ENCODE peak calls at places on chromosomes 7 and 10, in nine cellular contexts. Y is uterus; K is tibial artery; Q is stomach; J is AG09319; E is fibroblast of mammary gland; B is CD8-positive, alpha-beta T cell; X is fibroblast of the aortic adventitia; M is AG09309. O is an unnamed sample.

GRCh38 chr7:52659178-52659577 is 376.3 kb upstream of the POM121L12 start:
- DNase-seq in Y (no peak), K (no peak), Q (no peak), J (no peak), E (no peak), B (no peak), X (no peak), M (no peak), O (no peak)

GRCh38 chr10:125064681-125065492 is 95.5 kb downstream of the CTBP2 start:
- DNase-seq in Y (no peak), K (no peak), Q (no peak), J (no peak), E (peak), B (peak), X (peak), M (peak), O (peak)

GRCh38 chr10:88165849-88166271 is 302.4 kb downstream of the PTEN start:
- DNase-seq in Y (no peak), K (no peak), Q (no peak), J (peak), E (peak), B (no peak), X (peak), M (peak), O (peak)

GRCh38 chr10:47248436-47249090 is 51.4 kb upstream of the GDF10 start:
- DNase-seq in Y (no peak), K (no peak), Q (no peak), J (no peak), E (no peak), B (no peak), X (no peak), M (no peak), O (no peak)

GRCh38 chr7:66454600-66455225 is 174.0 kb upstream of the KCTD7 start:
- DNase-seq in Y (no peak), K (no peak), Q (no peak), J (no peak), E (no peak), B (no peak), X (no peak), M (no peak), O (no peak)

GRCh38 chr10:23381298-23381697 is 36.7 kb upstream of the C10orf67 start:
- DNase-seq in Y (no peak), K (no peak), Q (no peak), J (no peak), E (no peak), B (no peak), X (no peak), M (no peak), O (no peak)

GRCh38 chr7:108263364-108263951 is 133.3 kb upstream of the LAMB4 start:
- DNase-seq in Y (no peak), K (no peak), Q (no peak), J (no peak), E (no peak), B (no peak), X (no peak), M (no peak), O (no peak)

GRCh38 chr10:100340948-100341847 is 5.8 kb upstream of the SCD start:
- DNase-seq in Y (no peak), K (peak), Q (no peak), J (no peak), E (peak), B (no peak), X (peak), M (no peak), O (no peak)

GRCh38 chr7:49060743-49061142 is 136.4 kb downstream of the CDC14C start:
- DNase-seq in Y (no peak), K (no peak), Q (no peak), J (no peak), E (no peak), B (no peak), X (no peak), M (no peak), O (no peak)

GRCh38 chr10:124210263-124210662 is 116.9 kb upstream of the CHST15 start:
- DNase-seq in Y (no peak), K (no peak), Q (no peak), J (no peak), E (no peak), B (no peak), X (no peak), M (no peak), O (no peak)

GRCh38 chr10:8283986-8284385 is 229.5 kb downstream of the GATA3 start:
- DNase-seq in Y (no peak), K (no peak), Q (no peak), J (no peak), E (no peak), B (no peak), X (peak), M (peak), O (no peak)

GRCh38 chr10:63976538-63976937 is 455.3 kb downstream of the REEP3 start:
- DNase-seq in Y (no peak), K (no peak), Q (peak), J (no peak), E (peak), B (no peak), X (peak), M (no peak), O (no peak)

GRCh38 chr10:20552382-20552781 is 344.7 kb downstream of the NEBL start:
- DNase-seq in Y (no peak), K (no peak), Q (no peak), J (no peak), E (peak), B (no peak), X (no peak), M (no peak), O (no peak)

GRCh38 chr7:112495820-112496462 is 15.2 kb downstream of the LSMEM1 start:
- DNase-seq in Y (peak), K (no peak), Q (peak), J (no peak), E (peak), B (no peak), X (peak), M (peak), O (peak)

GRCh38 chr10:96587255-96588059 is 645 bp upstream of the TM9SF3 start:
- DNase-seq in Y (peak), K (peak), Q (peak), J (peak), E (peak), B (no peak), X (peak), M (peak), O (peak)

GRCh38 chr7:158827411-158828342 is 1.6 kb downstream of the ESYT2 start:
- DNase-seq in Y (no peak), K (no peak), Q (no peak), J (no peak), E (peak), B (no peak), X (peak), M (no peak), O (peak)

GRCh38 chr10:23294638-23295247 is 49.9 kb downstream of the C10orf67 start:
- DNase-seq in Y (no peak), K (no peak), Q (no peak), J (no peak), E (peak), B (no peak), X (peak), M (no peak), O (peak)

GRCh38 chr10:30736685-30737232 is 107.2 kb upstream of the LYZL2 start:
- DNase-seq in Y (peak), K (peak), Q (peak), J (peak), E (peak), B (no peak), X (peak), M (peak), O (peak)

GRCh38 chr7:111029574-111030357 is 61.2 kb upstream of the LRRN3 start:
- DNase-seq in Y (no peak), K (no peak), Q (no peak), J (no peak), E (peak), B (no peak), X (peak), M (no peak), O (peak)

GRCh38 chr10:86019141-86019540 is 347.5 kb downstream of the GRID1 start:
- DNase-seq in Y (no peak), K (no peak), Q (no peak), J (no peak), E (no peak), B (no peak), X (no peak), M (no peak), O (no peak)

GRCh38 chr7:91603707-91604106 is 276.8 kb downstream of the MTERF1 start:
- DNase-seq in Y (no peak), K (no peak), Q (no peak), J (no peak), E (no peak), B (no peak), X (no peak), M (no peak), O (no peak)

GRCh38 chr7:113797420-113797995 is 121.3 kb downstream of the PPP1R3A start:
- DNase-seq in Y (no peak), K (no peak), Q (no peak), J (no peak), E (no peak), B (no peak), X (no peak), M (no peak), O (no peak)

GRCh38 chr10:49552277-49552676 is 13.4 kb upstream of the ERCC6 start:
- DNase-seq in Y (no peak), K (no peak), Q (no peak), J (no peak), E (peak), B (no peak), X (peak), M (peak), O (peak)

GRCh38 chr7:81604075-81604807 is 165.6 kb downstream of the HGF start:
- DNase-seq in Y (no peak), K (no peak), Q (no peak), J (no peak), E (peak), B (no peak), X (peak), M (peak), O (no peak)

GRCh38 chr10:80660736-80661135 is 123.0 kb downstream of the SH2D4B start:
- DNase-seq in Y (no peak), K (no peak), Q (no peak), J (no peak), E (no peak), B (no peak), X (no peak), M (no peak), O (no peak)

GRCh38 chr10:92691591-92692084 is 1.9 kb downstream of the HHEX start:
- DNase-seq in Y (no peak), K (peak), Q (peak), J (no peak), E (no peak), B (no peak), X (no peak), M (no peak), O (no peak)

GRCh38 chr7:124701955-124702354 is 63.6 kb downstream of the GPR37 start:
- DNase-seq in Y (no peak), K (no peak), Q (no peak), J (no peak), E (no peak), B (no peak), X (peak), M (no peak), O (no peak)

GRCh38 chr10:94111367-94111766 is 117.6 kb downstream of the PLCE1 start:
- DNase-seq in Y (no peak), K (no peak), Q (no peak), J (no peak), E (no peak), B (no peak), X (no peak), M (no peak), O (no peak)

GRCh38 chr7:137789215-137789899 is 57.4 kb downstream of the DGKI start:
- DNase-seq in Y (no peak), K (no peak), Q (no peak), J (no peak), E (no peak), B (no peak), X (peak), M (no peak), O (no peak)

GRCh38 chr7:84701524-84702306 is 485.1 kb downstream of the SEMA3D start:
- DNase-seq in Y (no peak), K (peak), Q (peak), J (peak), E (peak), B (no peak), X (peak), M (peak), O (peak)

GRCh38 chr10:103727546-103727963 is 127.8 kb downstream of the SH3PXD2A start:
- DNase-seq in Y (peak), K (no peak), Q (no peak), J (no peak), E (no peak), B (no peak), X (peak), M (no peak), O (no peak)

GRCh38 chr7:149598721-149599308 is 101.2 kb upstream of the ZNF746 start:
- DNase-seq in Y (no peak), K (no peak), Q (no peak), J (no peak), E (peak), B (no peak), X (peak), M (peak), O (peak)
- TF ChIP-seq CTCF in Y (no peak), K (no peak), Q (no peak), J (peak), E (peak), B (no peak), X (peak), M (peak), O (peak)

DNA sequence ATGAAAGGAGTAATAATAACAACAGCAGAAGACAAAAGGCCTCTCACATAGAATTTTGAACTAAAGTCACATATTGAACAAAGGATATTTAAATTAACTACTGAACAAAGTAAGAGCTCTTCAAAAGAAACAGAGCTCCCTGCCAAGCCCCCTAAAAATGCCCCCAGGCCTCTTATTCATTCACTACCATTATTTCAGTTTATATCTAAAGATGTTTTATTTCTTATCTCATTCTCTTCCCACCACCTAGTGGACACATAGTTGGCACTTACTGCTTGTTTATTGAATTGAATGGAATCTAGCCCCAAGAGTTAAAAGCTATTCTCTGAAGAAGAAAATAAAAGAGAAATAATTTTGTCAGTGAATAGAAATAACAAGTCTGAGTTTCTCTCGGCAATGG is 37.4 kb downstream of the VCL start:
- DNase-seq in Y (no peak), K (no peak), Q (no peak), J (no peak), E (no peak), B (no peak), X (peak), M (no peak), O (no peak)
- TF ChIP-seq CTCF in Y (peak), K (peak), Q (no peak), J (peak), E (peak), B (peak), X (peak), M (no peak), O (peak)

GRCh38 chr7:151312356-151312755 is 29.3 kb upstream of the NUB1 start:
- DNase-seq in Y (no peak), K (no peak), Q (no peak), J (no peak), E (no peak), B (no peak), X (no peak), M (no peak), O (no peak)

GRCh38 chr7:151308791-151309190 is 32.8 kb upstream of the NUB1 start:
- DNase-seq in Y (no peak), K (no peak), Q (no peak), J (no peak), E (no peak), B (no peak), X (no peak), M (no peak), O (no peak)

GRCh38 chr7:151309306-151309705 is 32.3 kb upstream of the NUB1 start:
- DNase-seq in Y (no peak), K (no peak), Q (no peak), J (no peak), E (peak), B (no peak), X (peak), M (peak), O (peak)

GRCh38 chr7:151311294-151311864 is 30.2 kb upstream of the NUB1 start:
- DNase-seq in Y (no peak), K (no peak), Q (no peak), J (no peak), E (peak), B (no peak), X (no peak), M (no peak), O (no peak)

GRCh38 chr7:151310578-151310977 is 31.0 kb upstream of the NUB1 start:
- DNase-seq in Y (no peak), K (no peak), Q (no peak), J (no peak), E (peak), B (no peak), X (peak), M (no peak), O (no peak)
- TF ChIP-seq CTCF in Y (no peak), K (no peak), Q (no peak), J (peak), E (peak), B (no peak), X (peak), M (peak), O (peak)

DNA sequence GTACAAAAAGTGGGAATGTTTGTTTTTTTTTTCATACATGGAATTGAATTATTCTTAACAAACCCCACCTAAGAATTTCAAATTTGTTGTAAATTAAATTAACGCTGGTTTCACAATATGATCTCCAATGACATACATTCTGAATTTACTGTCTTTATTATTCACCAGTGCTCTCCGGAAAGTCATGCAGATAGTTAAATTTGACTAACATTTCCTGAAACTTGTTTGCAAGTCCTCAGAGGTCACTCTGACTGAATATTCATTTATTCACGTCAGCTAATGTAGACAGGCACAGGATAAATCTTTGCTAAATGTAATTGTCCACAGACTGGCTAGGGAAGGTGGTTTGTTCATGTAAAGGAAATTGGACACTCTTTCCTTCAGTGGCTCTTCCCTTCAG is 730.4 kb downstream of the PHTF2 start:
- DNase-seq in Y (no peak), K (no peak), Q (no peak), J (no peak), E (no peak), B (no peak), X (no peak), M (peak), O (no peak)
- TF ChIP-seq CTCF in Y (no peak), K (no peak), Q (no peak), J (no peak), E (no peak), B (no peak), X (no peak), M (no peak), O (no peak)

DNA sequence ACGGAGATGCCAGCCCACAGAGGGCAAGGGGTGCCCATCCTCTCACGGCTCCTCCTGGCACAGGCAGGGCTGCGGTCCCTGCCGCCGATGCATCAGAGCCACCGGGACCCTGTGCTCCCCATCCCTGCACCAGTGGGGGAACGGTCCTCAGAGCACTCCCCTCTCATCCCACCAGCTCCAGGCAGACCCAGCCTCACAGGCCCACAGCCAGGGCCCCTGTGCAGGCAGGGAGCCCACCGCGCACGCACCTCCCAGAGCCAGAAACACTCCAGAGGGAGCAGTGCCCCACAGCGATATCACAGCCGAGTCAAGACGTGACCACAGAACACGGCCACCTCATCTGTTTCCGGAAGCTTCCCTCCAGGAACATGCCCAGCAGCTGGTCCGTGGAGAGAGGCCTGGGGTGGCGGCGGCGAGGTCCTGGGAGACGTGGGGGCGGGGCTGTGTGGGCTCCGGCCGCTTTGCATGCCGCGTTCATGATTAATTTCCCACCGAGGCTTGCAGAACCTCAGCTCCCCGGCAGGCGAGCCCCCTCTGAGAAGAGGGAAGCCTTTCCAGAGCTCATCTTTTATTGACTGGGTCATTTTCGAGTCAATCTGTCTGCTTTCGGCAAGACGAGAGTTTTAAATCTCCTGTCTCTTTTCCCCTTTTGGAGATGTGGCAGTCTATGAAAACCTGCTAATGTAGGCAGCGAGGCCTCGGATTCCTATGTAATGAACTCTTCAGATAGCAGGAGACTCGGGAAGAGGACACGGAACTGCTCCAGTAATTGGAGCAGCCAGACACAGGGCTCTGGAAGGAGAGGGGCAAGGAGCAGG is 242.6 kb downstream of the ELFN1 start:
- DNase-seq in Y (peak), K (no peak), Q (no peak), J (no peak), E (peak), B (no peak), X (peak), M (peak), O (peak)
- TF ChIP-seq CTCF in Y (peak), K (no peak), Q (no peak), J (peak), E (peak), B (no peak), X (peak), M (peak), O (peak)

DNA sequence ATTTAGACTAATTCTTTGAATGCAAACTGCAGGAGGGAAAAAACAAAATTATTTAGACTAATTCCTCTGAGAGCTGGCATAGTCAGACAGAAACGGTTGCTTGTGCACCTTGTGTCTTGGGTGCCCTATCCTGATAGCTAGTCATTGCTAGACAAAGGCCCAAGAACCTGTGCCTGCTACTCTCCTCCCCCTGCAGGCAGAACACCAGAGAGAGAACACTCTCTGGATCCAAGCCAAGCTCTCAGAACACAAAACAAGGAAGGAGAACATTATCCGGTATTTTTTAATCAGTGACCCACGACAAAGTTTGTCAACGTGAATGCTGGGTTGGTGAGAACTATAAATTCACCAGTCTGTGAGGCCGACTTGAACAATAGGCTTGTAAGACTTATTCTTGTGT is 18.9 kb upstream of the PPP1R9A start:
- DNase-seq in Y (no peak), K (no peak), Q (peak), J (no peak), E (peak), B (no peak), X (no peak), M (no peak), O (no peak)
- TF ChIP-seq CTCF in Y (peak), K (no peak), Q (peak), J (no peak), E (peak), B (no peak), X (no peak), M (no peak), O (no peak)

GRCh38 chr7:98056580-98056979 is 50.1 kb upstream of the LMTK2 start:
- DNase-seq in Y (no peak), K (no peak), Q (no peak), J (no peak), E (no peak), B (no peak), X (no peak), M (no peak), O (no peak)

GRCh38 chr7:98049034-98049433 is 57.6 kb upstream of the LMTK2 start:
- DNase-seq in Y (no peak), K (no peak), Q (no peak), J (no peak), E (no peak), B (no peak), X (no peak), M (no peak), O (no peak)

GRCh38 chr7:98054585-98054984 is 52.1 kb upstream of the LMTK2 start:
- DNase-seq in Y (no peak), K (no peak), Q (no peak), J (no peak), E (no peak), B (no peak), X (no peak), M (no peak), O (peak)

GRCh38 chr7:98057157-98057556 is 49.5 kb upstream of the LMTK2 start:
- DNase-seq in Y (no peak), K (no peak), Q (no peak), J (no peak), E (no peak), B (no peak), X (no peak), M (no peak), O (no peak)

GRCh38 chr7:98051118-98051744 is 55.4 kb upstream of the LMTK2 start:
- DNase-seq in Y (no peak), K (no peak), Q (peak), J (no peak), E (no peak), B (peak), X (no peak), M (no peak), O (no peak)
- TF ChIP-seq CTCF in Y (no peak), K (no peak), Q (no peak), J (no peak), E (no peak), B (no peak), X (no peak), M (no peak), O (no peak)

O was measured in HFFc6.